ENCODE peak calls at places on chromosomes 3 and 15, in eight cellular contexts. G is AG04450, L is Panc1, X is psoas muscle, P is IMR-90, W is left lung, J is keratinocyte, C is HCT116. N is an unnamed sample.

GRCh38 chr15:29638781-29639180 is 183.5 kb downstream of the TJP1 start:
- DNase-seq in G (no peak), L (no peak), X (no peak), P (peak; percentile 14), W (no peak), J (no peak), C (peak; percentile 22), N (no peak)

GRCh38 chr15:64019764-64020163 is 26.5 kb downstream of the DAPK2 start:
- DNase-seq in G (no peak), L (peak; percentile 62), X (peak; percentile 81), P (no peak), W (peak; percentile 67), J (no peak), C (no peak), N (peak; percentile 90)

GRCh38 chr3:23116041-23116440 is 87.1 kb upstream of the UBE2E2 start:
- DNase-seq in G (no peak), L (no peak), X (no peak), P (no peak), W (no peak), J (no peak), C (no peak), N (no peak)

GRCh38 chr15:33298631-33299030 is 12.1 kb upstream of the RYR3 start:
- DNase-seq in G (no peak), L (no peak), X (no peak), P (no peak), W (no peak), J (no peak), C (no peak), N (no peak)

GRCh38 chr3:81749285-81749684 is 12.2 kb downstream of the GBE1 start:
- DNase-seq in G (no peak), L (no peak), X (no peak), P (peak; percentile 36), W (no peak), J (no peak), C (no peak), N (no peak)

GRCh38 chr3:185984203-185984602 is 46.4 kb upstream of the TRA2B start:
- DNase-seq in G (no peak), L (no peak), X (no peak), P (no peak), W (no peak), J (no peak), C (no peak), N (no peak)

GRCh38 chr15:67359431-67360082 is 105.0 kb downstream of the IQCH start:
- DNase-seq in G (no peak), L (no peak), X (no peak), P (no peak), W (no peak), J (no peak), C (no peak), N (no peak)

GRCh38 chr3:156674911-156675743 is 737 bp downstream of the TIPARP start:
- DNase-seq in G (no peak), L (no peak), X (peak; percentile 82), P (peak; percentile 43), W (peak; percentile 72), J (no peak), C (no peak), N (peak; percentile 37)

GRCh38 chr15:66846811-66847210 is 144.8 kb downstream of the SMAD6 start:
- DNase-seq in G (no peak), L (no peak), X (no peak), P (no peak), W (no peak), J (no peak), C (no peak), N (no peak)

GRCh38 chr15:77266708-77267387 is 153.1 kb downstream of the PEAK1 start:
- DNase-seq in G (no peak), L (no peak), X (no peak), P (peak; percentile 64), W (no peak), J (no peak), C (peak; percentile 23), N (no peak)

DNA sequence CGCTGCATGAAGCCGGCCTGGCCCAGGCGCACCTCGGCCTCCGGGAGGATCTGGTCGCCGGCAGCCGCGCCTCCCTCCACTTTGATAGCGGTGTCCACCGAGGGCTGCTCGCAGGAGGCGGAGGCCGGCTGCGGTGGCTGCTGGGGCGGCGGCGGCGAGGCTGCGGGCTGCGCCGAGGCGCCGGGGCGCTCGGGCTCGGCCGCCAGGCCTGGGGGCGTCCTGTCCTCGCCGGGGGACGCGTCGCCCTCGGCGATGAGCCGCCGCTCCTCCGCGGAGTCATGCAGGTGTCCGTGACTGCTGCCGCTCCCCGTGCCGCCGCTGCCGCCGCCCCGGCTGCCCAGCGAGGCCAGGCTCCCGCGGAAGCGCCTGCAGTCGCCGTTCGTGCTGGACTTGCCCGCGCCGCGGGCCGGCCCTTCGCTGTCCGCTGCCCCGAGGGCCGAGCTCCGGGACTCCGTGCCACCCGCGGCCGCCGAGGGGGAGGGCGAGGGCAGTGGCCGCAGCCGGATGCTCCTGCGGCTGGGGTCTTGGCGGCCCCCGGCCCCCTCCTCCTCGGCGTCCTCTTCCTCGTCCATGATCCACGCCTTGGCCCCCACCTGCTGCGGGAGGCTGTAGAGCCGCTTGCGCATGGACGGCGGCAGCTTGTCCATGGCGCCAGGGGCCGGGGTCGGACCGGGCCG is 996 bp downstream of the HCN4 start:
- DNase-seq in G (no peak), L (no peak), X (no peak), P (no peak), W (no peak), J (no peak), C (no peak), N (no peak)
- H3K4me3 ChIP-seq in G (no peak overlapping the region), L (no peak overlapping the region), X (peak overlapping the region; percentile 59), P (no peak overlapping the region), W (no peak overlapping the region), J (no peak overlapping the region), C (no peak overlapping the region), N (peak overlapping the region; percentile 17)

DNA sequence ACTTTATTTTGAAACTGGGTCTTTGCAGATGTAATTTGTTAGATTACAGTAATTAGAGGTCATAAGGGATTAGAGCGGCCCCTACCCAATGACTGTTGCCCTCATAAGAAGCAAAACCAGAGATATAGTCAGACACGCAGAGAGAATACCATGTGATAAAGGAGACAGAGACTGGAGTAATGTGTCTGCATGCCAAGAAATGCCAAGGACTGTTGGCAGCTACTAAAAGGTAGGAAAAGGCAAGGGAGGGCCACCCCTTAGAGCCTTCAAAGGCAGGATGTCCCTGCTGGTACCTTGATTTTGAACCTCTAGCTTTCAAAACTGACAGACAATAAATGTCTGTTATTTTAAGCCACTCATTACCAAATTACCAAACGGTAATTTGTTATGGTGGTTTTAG is 548.2 kb downstream of the FHIT start:
- DNase-seq in G (no peak), L (no peak), X (no peak), P (no peak), W (no peak), J (no peak), C (no peak), N (no peak)
- TF ChIP-seq CTCF in G (no peak), L (no peak), X (no peak), P (no peak), W (no peak), J (no peak), C (no peak), N (no peak)

GRCh38 chr3:49619649-49620048 is 54.5 kb upstream of the APEH start:
- DNase-seq in G (no peak), L (no peak), X (no peak), P (no peak), W (no peak), J (no peak), C (no peak), N (no peak)
- H3K9me3 ChIP-seq in G (no peaks in the 10 kb centered on the region), L (no peaks in the 10 kb centered on the region), X (no peaks in the 10 kb centered on the region), P (no peaks in the 10 kb centered on the region), W (no peaks in the 10 kb centered on the region), J (no peaks in the 10 kb centered on the region), C (no peaks in the 10 kb centered on the region), N (no peaks in the 10 kb centered on the region)

GRCh38 chr3:48597408-48597800 is 2.3 kb upstream of the COL7A1 start:
- DNase-seq in G (no peak), L (no peak), X (no peak), P (no peak), W (no peak), J (no peak), C (no peak), N (no peak)
- H3K4me3 ChIP-seq in G (no peak overlapping the region), L (no peak overlapping the region), X (no peak overlapping the region), P (no peak overlapping the region), W (no peak overlapping the region), J (no peak overlapping the region), C (no peak overlapping the region), N (no peak overlapping the region)

GRCh38 chr15:89772933-89773583 is 3.1 kb upstream of the MESP2 start:
- DNase-seq in G (no peak), L (no peak), X (no peak), P (peak; percentile 65), W (no peak), J (no peak), C (peak; percentile 29), N (no peak)
- TF ChIP-seq CTCF in G (peak; percentile 46), L (no peak), X (no peak), P (no peak), W (peak; percentile 13), J (peak; percentile 41), C (no peak), N (no peak)

DNA sequence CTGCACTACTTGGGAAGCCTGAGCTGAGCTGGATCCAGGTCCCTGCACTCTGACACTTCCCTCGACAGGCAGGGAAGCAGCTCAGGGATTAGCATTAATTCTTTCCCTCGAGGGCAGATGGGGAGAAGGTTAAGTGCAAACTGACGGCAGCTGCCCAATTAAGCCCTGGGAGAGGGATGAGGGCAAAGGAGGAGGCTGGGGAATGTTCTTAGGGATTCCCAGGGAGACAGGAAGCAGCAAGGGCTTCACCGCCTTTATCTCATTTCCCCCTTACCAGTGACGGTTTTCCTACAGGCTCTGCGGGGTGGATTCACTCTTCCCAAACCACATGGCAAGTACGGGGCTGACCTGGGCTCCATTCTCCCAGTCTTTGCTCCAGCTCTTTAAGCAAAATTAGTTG is 519.0 kb upstream of the PROK2 start:
- DNase-seq in G (no peak), L (no peak), X (no peak), P (no peak), W (no peak), J (no peak), C (no peak), N (no peak)
- H3K9me3 ChIP-seq in G (peaks cover 3% of the 10 kb centered on the region), L (no peaks in the 10 kb centered on the region), X (no peaks in the 10 kb centered on the region), P (no peaks in the 10 kb centered on the region), W (no peaks in the 10 kb centered on the region), J (no peaks in the 10 kb centered on the region), C (no peaks in the 10 kb centered on the region), N (no peaks in the 10 kb centered on the region)